ENCODE peak calls at places on chromosomes 11 and 22, in four cellular contexts. D is HepG2, G is K562, Z is GM12878. W is an unnamed sample.

GRCh38 chr11:94423467-94423866 is 22.2 kb upstream of the GPR83 start:
- DNase-seq in Z (no peak), D (no peak), G (no peak), W (no peak)

GRCh38 chr11:123504401-123504800 is 74.3 kb downstream of the GRAMD1B start:
- DNase-seq in Z (no peak), G (no peak), D (no peak), W (no peak)

GRCh38 chr11:74538680-74539079 is 45.2 kb upstream of the LIPT2 start:
- DNase-seq in Z (no peak), D (no peak), G (no peak), W (no peak)

GRCh38 chr22:43829904-43830851 is 18.1 kb upstream of the EFCAB6 start:
- DNase-seq in G (no peak), D (no peak), Z (no peak), W (no peak)

GRCh38 chr11:85771568-85771967 is 39.4 kb downstream of the SYTL2 start:
- DNase-seq in D (no peak), Z (no peak), G (no peak), W (no peak)

GRCh38 chr22:40107756-40108437 is 69.8 kb upstream of the TNRC6B start:
- DNase-seq in D (no peak), Z (no peak), G (no peak), W (no peak)

GRCh38 chr22:32044913-32045312 is 1.9 kb downstream of the SLC5A1 start:
- DNase-seq in D (no peak), Z (no peak), G (no peak), W (no peak)

GRCh38 chr11:44632466-44633123 is 67.1 kb downstream of the CD82 start:
- DNase-seq in G (peak), D (peak), Z (no peak), W (peak)

GRCh38 chr11:116525961-116526495 is 246.8 kb downstream of the BUD13 start:
- DNase-seq in D (no peak), G (no peak), Z (no peak), W (no peak)

GRCh38 chr11:60970369-60970774 is 1.1 kb upstream of the CD6 start:
- DNase-seq in D (peak), Z (no peak), G (peak), W (peak)

GRCh38 chr11:111387318-111387863 is 8.3 kb upstream of the POU2AF1 start:
- DNase-seq in Z (no peak), D (no peak), G (no peak), W (no peak)

GRCh38 chr11:122215244-122215992 is 99.4 kb upstream of the BLID start:
- DNase-seq in Z (no peak), D (peak), G (peak), W (peak)

GRCh38 chr11:20275987-20276660 is 87.4 kb upstream of the HTATIP2 start:
- DNase-seq in G (no peak), Z (no peak), D (no peak), W (no peak)

GRCh38 chr11:101612481-101612880 is 28.7 kb upstream of the TRPC6 start:
- DNase-seq in Z (no peak), G (no peak), D (no peak), W (no peak)

GRCh38 chr11:45798793-45799441 is 6.0 kb upstream of the SLC35C1 start:
- DNase-seq in Z (no peak), G (no peak), D (peak), W (no peak)

GRCh38 chr22:31127181-31127772 is 4.5 kb downstream of the INPP5J start:
- DNase-seq in D (no peak), Z (no peak), G (peak), W (no peak)

GRCh38 chr11:19027829-19028595 is 32.5 kb downstream of the MRGPRX2 start:
- DNase-seq in Z (no peak), D (peak), G (no peak), W (no peak)

GRCh38 chr11:69317401-69318092 is 23.6 kb downstream of the MYEOV start:
- DNase-seq in Z (no peak), D (no peak), G (no peak), W (no peak)

GRCh38 chr11:8067567-8067928 is 13.5 kb upstream of the TUB start:
- DNase-seq in Z (no peak), G (no peak), D (no peak), W (no peak)

GRCh38 chr11:57349491-57350274 is 11.5 kb downstream of the P2RX3 start:
- DNase-seq in G (peak), D (peak), Z (no peak), W (peak)

GRCh38 chr22:40922484-40923303 is 28.5 kb upstream of the RBX1 start:
- DNase-seq in Z (peak), D (peak), G (peak), W (peak)

GRCh38 chr11:23278121-23278520 is 417.8 kb upstream of the CCDC179 start:
- DNase-seq in D (no peak), Z (no peak), G (no peak), W (no peak)

GRCh38 chr11:78429667-78430066 is 12.0 kb upstream of the GAB2 start:
- DNase-seq in Z (no peak), G (no peak), D (no peak), W (no peak)

GRCh38 chr11:69475141-69475865 is 6.2 kb upstream of the LINC01488 start:
- DNase-seq in D (no peak), Z (no peak), G (no peak), W (no peak)

GRCh38 chr22:20604092-20604747 is 96.8 kb downstream of the MED15 start:
- DNase-seq in G (no peak), D (no peak), Z (no peak), W (no peak)

GRCh38 chr11:114914231-114915005 is 236.1 kb downstream of the NXPE2 start:
- DNase-seq in D (no peak), G (no peak), Z (no peak), W (no peak)

GRCh38 chr22:17703811-17704210 is 65.3 kb downstream of the BCL2L13 start:
- DNase-seq in D (no peak), Z (no peak), G (no peak), W (no peak)

GRCh38 chr11:26847459-26847858 is 125.6 kb upstream of the SLC5A12 start:
- DNase-seq in Z (no peak), D (no peak), G (no peak), W (no peak)

GRCh38 chr22:30968015-30968923 is at the start of gene MORC2:
- DNase-seq in D (peak), G (peak), Z (no peak), W (no peak)

GRCh38 chr22:26589367-26589844 is 526 bp downstream of the TPST2 start:
- DNase-seq in Z (no peak), G (peak), D (no peak), W (peak)

GRCh38 chr11:113314065-113314388 is 356 bp upstream of the TTC12 start:
- DNase-seq in D (no peak), Z (no peak), G (no peak), W (no peak)

GRCh38 chr11:64877390-64878222 is 815 bp downstream of the EHD1 start:
- DNase-seq in D (no peak), G (peak), Z (no peak), W (no peak)

GRCh38 chr22:32562396-32562795 is 87.8 kb downstream of the FBXO7 start:
- DNase-seq in D (no peak), G (no peak), Z (no peak), W (no peak)

GRCh38 chr11:110130642-110131238 is 37.5 kb downstream of the ZC3H12C start:
- DNase-seq in D (no peak), G (no peak), Z (no peak), W (peak)

GRCh38 chr22:43796567-43796966 is 15.5 kb downstream of the EFCAB6 start:
- DNase-seq in G (no peak), D (no peak), Z (no peak), W (peak)

GRCh38 chr11:117520966-117521365 is 193.3 kb downstream of the CEP164 start:
- DNase-seq in G (no peak), D (no peak), Z (no peak), W (no peak)

DNA sequence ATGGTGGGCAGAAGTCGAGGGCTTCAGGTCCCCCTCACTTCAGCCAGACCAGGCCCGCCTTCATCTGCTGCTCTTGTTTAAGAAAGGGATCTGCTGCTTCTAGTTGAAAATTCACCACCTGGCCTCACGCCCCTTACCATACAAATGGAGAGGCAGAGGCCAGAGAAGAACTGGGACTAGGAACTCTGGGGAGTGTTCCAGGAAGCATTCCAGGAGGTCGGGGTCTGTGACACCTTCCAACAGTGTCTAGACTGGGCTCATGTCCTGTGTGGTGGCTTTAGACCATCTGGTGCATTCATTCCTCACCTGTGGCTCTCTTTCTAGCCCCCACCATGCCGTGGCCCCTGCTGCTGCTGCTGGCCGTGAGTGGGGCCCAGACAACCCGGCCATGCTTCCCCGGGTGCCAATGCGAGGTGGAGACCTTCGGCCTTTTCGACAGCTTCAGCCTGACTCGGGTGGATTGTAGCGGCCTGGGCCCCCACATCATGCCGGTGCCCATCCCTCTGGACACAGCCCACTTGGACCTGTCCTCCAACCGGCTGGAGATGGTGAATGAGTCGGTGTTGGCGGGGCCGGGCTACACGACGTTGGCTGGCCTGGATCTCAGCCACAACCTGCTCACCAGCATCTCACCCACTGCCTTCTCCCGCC is 12.3 kb downstream of the TSKU start:
- DNase-seq in G (no peak), D (no peak), Z (no peak), W (no peak)
- TF ChIP-seq FOXK2 in G (no peak), D (no peak), Z (no peak), W (no peak)

GRCh38 chr11:2832718-2833020 is 52.9 kb downstream of the CDKN1C start:
- DNase-seq in D (no peak), G (no peak), Z (no peak), W (no peak)

GRCh38 chr11:2833051-2833937 is 52.3 kb downstream of the CDKN1C start:
- DNase-seq in D (no peak), Z (no peak), G (no peak), W (no peak)

GRCh38 chr11:2830030-2830812 is 55.4 kb downstream of the CDKN1C start:
- DNase-seq in D (no peak), Z (no peak), G (no peak), W (no peak)

GRCh38 chr11:2830886-2831285 is 54.7 kb downstream of the CDKN1C start:
- DNase-seq in D (no peak), Z (no peak), G (no peak), W (no peak)

GRCh38 chr11:2831826-2832717 is 53.5 kb downstream of the CDKN1C start:
- DNase-seq in G (no peak), D (no peak), Z (no peak), W (no peak)
- TF ChIP-seq FOXK2 in G (no peak), D (no peak), Z (no peak), W (no peak)

DNA sequence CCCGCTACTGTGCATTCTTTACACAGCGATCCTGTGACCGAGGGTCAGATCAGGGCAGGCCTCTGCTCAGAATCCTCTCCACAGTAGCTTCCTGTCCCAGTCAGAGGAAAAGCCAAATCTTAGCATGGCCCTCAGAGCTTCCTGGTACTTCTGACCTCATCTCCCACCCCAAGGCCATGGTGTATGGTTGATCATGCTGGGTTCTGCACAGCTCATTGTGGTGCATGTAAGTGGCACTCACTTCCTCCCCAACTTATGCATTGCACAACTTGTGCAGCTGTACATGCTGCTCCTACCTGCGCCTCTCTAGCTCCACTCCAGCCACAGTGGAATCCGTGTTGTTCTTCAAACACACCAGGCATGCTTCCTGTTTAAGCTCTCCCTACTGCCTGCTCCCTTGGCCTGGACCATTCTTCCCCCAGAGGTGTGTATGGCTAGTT is 20.3 kb downstream of the BMAL1 start:
- DNase-seq in D (peak), Z (no peak), G (no peak), W (no peak)
- TF ChIP-seq FOXK2 in D (peak), Z (no peak), G (no peak), W (no peak)

GRCh38 chr11:119258983-119259382 is 52.8 kb downstream of the CBL start:
- DNase-seq in Z (no peak), G (no peak), D (no peak), W (no peak)
- TF ChIP-seq FOXK2 in Z (no peak), G (no peak), D (no peak), W (no peak)

W was measured in HEK293T.